ENCODE peak calls at places on chromosomes 1 and 21, in seven cellular contexts. G is CD8-positive, alpha-beta T cell; C is tibial artery; S is mammary epithelial cell; D is CD4-positive, alpha-beta T cell; K is CD4-positive, alpha-beta memory T cell; X is SK-N-SH. Z is an unnamed sample.

GRCh38 chr1:180863158-180863775 is 49.4 kb upstream of the KIAA1614 start:
- DNase-seq in G (no peak), C (no peak), S (peak; percentile 32), D (peak; percentile 2), K (peak; percentile 42), X (peak; percentile 34), Z (no peak)

GRCh38 chr1:92832537-92833160 is 809 bp downstream of the RPL5 start:
- DNase-seq in G (no peak), C (no peak), S (no peak), D (no peak), K (no peak), X (no peak), Z (no peak)

GRCh38 chr1:32470991-32471694 is 6.3 kb downstream of the ZBTB8B start:
- DNase-seq in G (no peak), C (peak; percentile 51), S (no peak), D (no peak), K (no peak), X (no peak), Z (no peak)

GRCh38 chr21:39611547-39612190 is 1.1 kb upstream of the B3GALT5 start:
- DNase-seq in G (no peak), C (no peak), S (no peak), D (no peak), K (no peak), X (no peak), Z (no peak)

GRCh38 chr1:58884706-58885661 is 101.1 kb upstream of the JUN start:
- DNase-seq in G (no peak), C (no peak), S (no peak), D (no peak), K (no peak), X (no peak), Z (no peak)

GRCh38 chr1:64569376-64569775 is 99.4 kb downstream of the CACHD1 start:
- DNase-seq in G (no peak), C (no peak), S (no peak), D (no peak), K (no peak), X (no peak), Z (no peak)

GRCh38 chr1:197598935-197599334 is 176.3 kb downstream of the DENND1B start:
- DNase-seq in G (no peak), C (no peak), S (no peak), D (no peak), K (no peak), X (no peak), Z (no peak)

GRCh38 chr1:54118704-54119103 is 34.1 kb downstream of the CDCP2 start:
- DNase-seq in G (no peak), C (no peak), S (no peak), D (no peak), K (no peak), X (no peak), Z (no peak)

GRCh38 chr21:35377505-35378090 is 328.5 kb upstream of the RUNX1 start:
- DNase-seq in G (no peak), C (no peak), S (peak; percentile 37), D (no peak), K (no peak), X (no peak), Z (no peak)

GRCh38 chr1:87678221-87678715 is 349.6 kb downstream of the LMO4 start:
- DNase-seq in G (no peak), C (no peak), S (no peak), D (no peak), K (no peak), X (no peak), Z (no peak)

GRCh38 chr21:41722052-41723018 is 44.5 kb downstream of the RIPK4 start:
- DNase-seq in G (no peak), C (no peak), S (no peak), D (no peak), K (no peak), X (no peak), Z (no peak)

GRCh38 chr1:196467230-196467629 is 141.0 kb downstream of the KCNT2 start:
- DNase-seq in G (no peak), C (no peak), S (no peak), D (no peak), K (no peak), X (no peak), Z (no peak)

GRCh38 chr1:165162671-165163241 is 193.8 kb downstream of the LMX1A start:
- DNase-seq in G (no peak), C (no peak), S (peak; percentile 93), D (no peak), K (no peak), X (peak; percentile 6), Z (no peak)

GRCh38 chr1:28064064-28064463 is 24.3 kb downstream of the EYA3 start:
- DNase-seq in G (no peak), C (no peak), S (peak; percentile 47), D (no peak), K (no peak), X (no peak), Z (no peak)

DNA sequence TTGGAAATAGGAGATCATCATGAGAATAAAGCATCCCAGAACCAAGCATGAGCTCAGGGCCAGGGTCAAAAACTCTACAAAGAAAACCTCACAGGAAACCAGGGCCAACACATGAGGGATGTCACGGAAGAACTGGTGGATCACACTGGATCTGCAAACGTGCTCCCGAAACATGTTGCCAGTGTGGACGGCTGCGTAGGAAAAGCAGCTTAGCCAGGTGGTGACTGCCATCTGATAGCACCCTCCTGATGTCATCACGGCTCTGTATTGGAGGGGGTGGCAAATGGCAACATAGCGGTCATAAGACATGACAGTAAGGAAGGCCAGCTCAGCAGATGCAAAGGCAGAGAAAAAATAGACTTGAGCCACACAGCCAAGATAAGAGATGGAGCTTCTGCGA is 20.9 kb downstream of the OR14I1 start:
- DNase-seq in G (no peak), C (no peak), S (no peak), D (no peak), K (no peak), X (no peak), Z (no peak)
- H3K9me3 ChIP-seq in G (no peaks in the 10 kb centered on the region), C (no peaks in the 10 kb centered on the region), S (no peaks in the 10 kb centered on the region), D (no peaks in the 10 kb centered on the region), K (no peaks in the 10 kb centered on the region), X (no peaks in the 10 kb centered on the region), Z (no peaks in the 10 kb centered on the region)

DNA sequence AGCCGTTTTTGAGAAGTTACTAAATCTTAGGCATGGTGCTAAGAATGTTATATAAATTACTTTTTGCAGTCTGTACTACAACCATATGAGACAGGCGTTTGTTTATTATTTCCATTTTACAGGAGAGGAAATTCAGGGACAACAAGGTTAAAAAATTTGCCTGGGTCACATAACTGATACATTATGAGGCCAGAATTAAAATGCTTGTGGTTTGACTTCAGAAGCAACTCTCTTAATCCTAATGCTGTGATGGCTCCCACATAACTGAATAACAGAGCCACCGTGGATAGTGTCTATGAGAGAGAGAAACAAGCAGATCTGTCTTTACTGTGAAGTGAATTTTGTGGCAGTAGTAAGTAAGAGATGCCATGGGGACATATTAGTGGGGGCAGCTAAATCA is 184.9 kb downstream of the NCAM2 start:
- DNase-seq in G (no peak), C (no peak), S (no peak), D (no peak), K (no peak), X (no peak), Z (no peak)
- H3K9me3 ChIP-seq in G (no peaks in the 10 kb centered on the region), C (no peaks in the 10 kb centered on the region), S (peaks cover 17% of the 10 kb centered on the region), D (no peaks in the 10 kb centered on the region), K (no peaks in the 10 kb centered on the region), X (no peaks in the 10 kb centered on the region), Z (no peaks in the 10 kb centered on the region)

GRCh38 chr1:160171352-160171751 is 19.0 kb upstream of the CASQ1 start:
- DNase-seq in G (no peak), C (peak; percentile 24), S (no peak), D (no peak), K (no peak), X (no peak), Z (no peak)
- H3K9me3 ChIP-seq in G (no peaks in the 10 kb centered on the region), C (no peaks in the 10 kb centered on the region), S (no peaks in the 10 kb centered on the region), D (no peaks in the 10 kb centered on the region), K (no peaks in the 10 kb centered on the region), X (no peaks in the 10 kb centered on the region), Z (no peaks in the 10 kb centered on the region)

GRCh38 chr1:50418600-50419109 is 4.6 kb downstream of the DMRTA2 start:
- DNase-seq in G (no peak), C (no peak), S (no peak), D (no peak), K (no peak), X (peak; percentile 79), Z (no peak)
- H3K9me3 ChIP-seq in G (no peaks in the 10 kb centered on the region), C (no peaks in the 10 kb centered on the region), S (no peaks in the 10 kb centered on the region), D (no peaks in the 10 kb centered on the region), K (no peaks in the 10 kb centered on the region), X (no peaks in the 10 kb centered on the region), Z (no peaks in the 10 kb centered on the region)

DNA sequence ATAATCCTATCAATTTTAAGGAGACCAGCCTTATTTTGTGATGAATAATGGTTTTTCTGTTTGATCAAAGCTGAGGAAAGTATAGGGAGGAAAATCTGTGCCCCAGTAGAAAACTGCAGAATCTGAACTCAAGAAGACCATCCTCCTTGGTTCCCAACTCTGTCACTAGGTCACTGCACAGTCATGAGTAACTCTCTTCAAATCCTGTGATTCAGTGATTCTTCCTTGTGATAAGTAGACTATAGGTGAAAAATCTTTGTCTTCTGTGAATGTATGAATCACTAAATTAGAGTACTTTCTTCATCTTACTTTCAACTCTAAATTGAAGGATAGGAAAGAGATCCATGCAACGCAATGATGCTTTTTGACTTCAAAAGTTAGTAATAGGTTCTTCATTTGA is 13.3 kb upstream of the OR2L5 start:
- DNase-seq in G (no peak), C (no peak), S (peak; percentile 23), D (no peak), K (no peak), X (no peak), Z (no peak)
- H3K9me3 ChIP-seq in G (no peaks in the 10 kb centered on the region), C (no peaks in the 10 kb centered on the region), S (peaks cover 3% of the 10 kb centered on the region), D (no peaks in the 10 kb centered on the region), K (no peaks in the 10 kb centered on the region), X (peaks cover 4% of the 10 kb centered on the region), Z (no peaks in the 10 kb centered on the region)

DNA sequence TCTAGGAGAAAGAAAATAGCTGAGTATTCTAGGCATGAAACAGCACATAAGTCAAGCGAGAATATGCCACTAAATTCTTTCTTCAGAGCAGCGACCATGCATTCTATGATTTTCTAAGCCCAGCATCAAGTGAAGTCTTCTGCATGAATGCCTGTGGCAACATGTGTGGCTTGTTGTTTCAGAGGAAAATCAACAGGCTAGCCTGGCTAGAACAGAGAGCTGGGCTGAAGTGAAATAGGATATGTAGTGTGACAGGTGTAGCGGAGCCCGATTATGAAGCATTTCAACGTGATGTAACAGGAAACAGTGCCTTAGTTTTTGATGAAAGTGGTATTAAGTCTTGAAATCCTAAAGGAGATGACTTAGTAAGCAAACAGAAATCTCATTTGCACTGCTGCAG is 7.0 kb downstream of the CSDE1 start:
- DNase-seq in G (no peak), C (no peak), S (no peak), D (no peak), K (no peak), X (no peak), Z (no peak)
- H3K9me3 ChIP-seq in G (no peaks in the 10 kb centered on the region), C (no peaks in the 10 kb centered on the region), S (no peaks in the 10 kb centered on the region), D (no peaks in the 10 kb centered on the region), K (no peaks in the 10 kb centered on the region), X (no peaks in the 10 kb centered on the region), Z (no peaks in the 10 kb centered on the region)

Z was measured in T-helper 17 cell.